ENCODE peak calls at places on chromosomes 3 and 15, in five cellular contexts. M is head of caudate nucleus; B is globus pallidus; K is activated T-helper 1 cell treated with anti-CD3 and anti-CD28 coated beads, Interleukin-12 subunit alpha, Interleukin-12 subunit beta, Interleukin-2, Interleukin-4 antibody, amounts not matched to agents 30 ng/mL and 10 ng/mL and 1 ng/mL, durations not matched to agents 14 hours and 24 hours and 36 hours; Y is cardiac fibroblast. X is an unnamed sample.

GRCh38 chr3:69084668-69085542 is at the start of gene ARL6IP5:
- DNase-seq in M (peak), B (peak), K (peak), Y (peak), X (peak)

GRCh38 chr3:51099794-51100542 is 285.1 kb upstream of the MANF start:
- DNase-seq in M (peak), B (no peak), K (no peak), Y (peak), X (no peak)

GRCh38 chr3:128998532-128998931 is 2.6 kb upstream of the EFCC1 start:
- DNase-seq in M (no peak), B (no peak), K (no peak), Y (no peak), X (no peak)

GRCh38 chr15:74134387-74135027 is 4.1 kb downstream of the ISLR2 start:
- DNase-seq in M (no peak), B (no peak), K (no peak), Y (peak), X (no peak)

GRCh38 chr3:125163739-125164601 is 48.6 kb downstream of the SLC12A8 start:
- DNase-seq in M (no peak), B (no peak), K (no peak), Y (peak), X (no peak)

GRCh38 chr3:67647390-67647878 is 7.0 kb downstream of the SUCLG2 start:
- DNase-seq in M (no peak), B (no peak), K (no peak), Y (peak), X (no peak)

GRCh38 chr3:148631124-148631903 is 66.4 kb upstream of the AGTR1 start:
- DNase-seq in M (no peak), B (no peak), K (no peak), Y (no peak), X (no peak)

GRCh38 chr3:143119009-143119914 is at the start of gene CHST2:
- DNase-seq in M (peak), B (peak), K (peak), Y (peak), X (peak)

GRCh38 chr3:9255976-9256375 is 6.5 kb upstream of the SRGAP3 start:
- DNase-seq in M (no peak), B (no peak), K (no peak), Y (no peak), X (no peak)

GRCh38 chr15:20665653-20666052 is 124.1 kb upstream of the GOLGA6L6 start:
- DNase-seq in M (no peak), B (no peak), K (no peak), Y (no peak), X (no peak)

GRCh38 chr15:84816694-84817460 is at the start of gene ALPK3:
- DNase-seq in M (no peak), B (no peak), K (no peak), Y (no peak), X (no peak)